ENCODE peak calls at places on chromosome 2, in ten cellular contexts. H is fibroblast of mammary gland; D is fibroblast of the aortic adventitia; W is HCT116; I is CD4-positive, alpha-beta T cell; B is AG10803; E is endodermal cell; X is nephron progenitor cell; M is astrocyte of the cerebellum; K is astrocyte. U is an unnamed sample.

GRCh38 chr2:429575-430254 is 141.8 kb upstream of the ALKAL2 start:
- DNase-seq in I (no peak), D (no peak), K (no peak), H (no peak), B (no peak), X (no peak), M (no peak), W (no peak), E (no peak), U (no peak)

GRCh38 chr2:3597567-3597966 is 2.7 kb downstream of the COLEC11 start:
- DNase-seq in K (no peak), H (no peak), D (no peak), X (no peak), E (no peak), I (no peak), B (no peak), M (no peak), W (no peak), U (no peak)

GRCh38 chr2:207394812-207395534 is 134.8 kb upstream of the CREB1 start:
- DNase-seq in I (no peak), M (peak; percentile 69), H (peak; percentile 99), E (no peak), D (peak; percentile 100), W (peak; percentile 97), X (no peak), K (peak; percentile 100), B (peak; percentile 98), U (no peak)

GRCh38 chr2:134288814-134289213 is 34.9 kb downstream of the MGAT5 start:
- DNase-seq in K (no peak), E (no peak), M (no peak), X (no peak), W (no peak), H (no peak), I (no peak), B (no peak), D (no peak), U (no peak)

GRCh38 chr2:64666810-64667438 is 13.2 kb upstream of the SERTAD2 start:
- DNase-seq in B (no peak), K (no peak), D (no peak), I (no peak), H (no peak), X (no peak), E (no peak), W (no peak), M (no peak), U (no peak)

GRCh38 chr2:239868556-239869181 is 156.5 kb downstream of the NDUFA10 start:
- DNase-seq in I (no peak), D (no peak), X (no peak), E (no peak), B (no peak), H (no peak), K (no peak), M (no peak), W (no peak), U (no peak)

GRCh38 chr2:63060079-63060482 is 9.5 kb downstream of the OTX1 start:
- DNase-seq in I (no peak), D (peak; percentile 28), W (no peak), B (no peak), X (no peak), K (no peak), H (peak; percentile 10), E (no peak), M (no peak), U (no peak)

GRCh38 chr2:3316456-3317276 is 61.0 kb downstream of the EIPR1 start:
- DNase-seq in X (no peak), I (no peak), E (no peak), M (no peak), D (no peak), B (no peak), W (no peak), H (no peak), K (no peak), U (no peak)

GRCh38 chr2:106269591-106270291 is 75.6 kb upstream of the UXS1 start:
- DNase-seq in K (no peak), W (no peak), I (no peak), D (no peak), M (no peak), H (no peak), X (no peak), E (no peak), B (no peak), U (peak; percentile 32)

GRCh38 chr2:176101216-176101845 is 1.7 kb downstream of the HOXD12 start:
- DNase-seq in I (no peak), B (no peak), K (no peak), E (no peak), X (no peak), H (no peak), M (no peak), D (no peak), W (no peak), U (no peak)

GRCh38 chr2:46422717-46423394 is 56.5 kb upstream of the TMEM247 start:
- DNase-seq in M (no peak), X (no peak), B (peak; percentile 18), H (peak; percentile 20), E (no peak), K (no peak), D (no peak), W (no peak), I (no peak), U (no peak)

GRCh38 chr2:218125626-218126080 is at the start of gene CXCR2:
- DNase-seq in W (no peak), I (no peak), M (no peak), D (no peak), K (no peak), X (no peak), E (peak; percentile 49), B (no peak), H (no peak), U (no peak)

GRCh38 chr2:237558918-237559645 is 7.3 kb upstream of the PRLH start:
- DNase-seq in B (peak; percentile 74), D (peak; percentile 83), I (no peak), K (peak; percentile 53), E (no peak), M (no peak), H (peak; percentile 90), W (no peak), X (no peak), U (no peak)

GRCh38 chr2:85853499-85854165 is 35.2 kb downstream of the ST3GAL5 start:
- DNase-seq in M (no peak), H (no peak), I (no peak), W (no peak), D (no peak), B (no peak), E (no peak), X (no peak), K (no peak), U (no peak)

GRCh38 chr2:44479127-44479887 is 117.6 kb downstream of the CAMKMT start:
- DNase-seq in M (peak; percentile 87), D (peak; percentile 91), W (peak; percentile 72), X (peak; percentile 30), H (peak; percentile 88), I (no peak), B (peak; percentile 86), K (peak; percentile 75), E (peak; percentile 67), U (no peak)

GRCh38 chr2:65514555-65515195 is 82.3 kb upstream of the SPRED2 start:
- DNase-seq in B (peak; percentile 61), D (peak; percentile 10), K (peak; percentile 45), I (no peak), X (no peak), M (no peak), H (no peak), W (no peak), E (no peak), U (no peak)

GRCh38 chr2:19810637-19811036 is 91.1 kb downstream of the TTC32 start:
- DNase-seq in X (no peak), M (no peak), B (peak; percentile 55), W (no peak), I (no peak), H (peak; percentile 39), E (no peak), D (no peak), K (no peak), U (no peak)

GRCh38 chr2:235080108-235080507 is 128.3 kb downstream of the SH3BP4 start:
- DNase-seq in I (no peak), W (no peak), X (no peak), H (no peak), E (no peak), D (peak; percentile 43), B (peak; percentile 53), K (no peak), M (no peak), U (no peak)

GRCh38 chr2:164504253-164504652 is 117.0 kb downstream of the GRB14 start:
- DNase-seq in M (no peak), W (no peak), B (peak; percentile 2), H (no peak), I (no peak), K (no peak), X (peak; percentile 5), D (no peak), E (peak; percentile 90), U (no peak)
- TF ChIP-seq CTCF in M (no peak), W (no peak), B (peak; percentile 34), H (peak; percentile 30), I (no peak), K (peak; percentile 5), X (peak; percentile 16), D (peak; percentile 18), E (peak; percentile 82), U (no peak)

GRCh38 chr2:6109801-6110200 is 417.6 kb downstream of the SOX11 start:
- DNase-seq in K (no peak), M (no peak), H (no peak), W (no peak), D (no peak), B (no peak), I (no peak), X (no peak), E (no peak), U (no peak)

GRCh38 chr2:6107290-6107689 is 415.1 kb downstream of the SOX11 start:
- DNase-seq in K (no peak), D (no peak), I (no peak), B (no peak), M (no peak), H (no peak), X (no peak), E (no peak), W (no peak), U (no peak)

GRCh38 chr2:6103372-6103771 is 411.2 kb downstream of the SOX11 start:
- DNase-seq in W (no peak), D (no peak), K (no peak), H (no peak), E (no peak), I (no peak), M (no peak), X (no peak), B (no peak), U (no peak)

GRCh38 chr2:6103949-6104348 is 411.8 kb downstream of the SOX11 start:
- DNase-seq in M (no peak), H (no peak), W (no peak), X (no peak), E (peak; percentile 69), I (no peak), B (no peak), D (no peak), K (no peak), U (no peak)
- TF ChIP-seq CTCF in M (no peak), H (no peak), W (no peak), X (no peak), E (peak; percentile 51), I (no peak), B (no peak), D (no peak), K (no peak), U (no peak)

GRCh38 chr2:179354739-179355537 is 90.3 kb upstream of the SESTD1 start:
- DNase-seq in E (no peak), W (no peak), K (no peak), I (no peak), H (peak; percentile 32), X (no peak), B (no peak), M (no peak), D (peak; percentile 52), U (no peak)
- TF ChIP-seq CTCF in E (peak; percentile 69), W (peak; percentile 17), K (peak; percentile 46), I (no peak), H (peak; percentile 55), X (peak; percentile 13), B (peak; percentile 51), M (no peak), D (peak; percentile 60), U (no peak)

GRCh38 chr2:120550893-120551446 is 184.7 kb upstream of the GLI2 start:
- DNase-seq in X (no peak), K (no peak), M (no peak), E (no peak), H (no peak), B (no peak), I (no peak), W (no peak), D (no peak), U (no peak)
- TF ChIP-seq CTCF in X (no peak), K (no peak), M (no peak), E (no peak), H (no peak), B (no peak), I (no peak), W (no peak), D (no peak), U (no peak)